ENCODE peak calls at places on chromosomes 12 and 14, in six cellular contexts. One of them, this sample, is unnamed.

GRCh38 chr14:83300454-83301064 is 1766.9 kb upstream of the SEL1L start:
- DNase-seq in astrocyte of the cerebellum: peak
- DNase-seq in ovary: no peak
- DNase-seq in spleen: no peak
- DNase-seq in astrocyte: peak
- DNase-seq in WTC11: no peak
- DNase-seq in this sample: no peak

GRCh38 chr14:60649815-60650381 is 621 bp upstream of the SIX1 start:
- DNase-seq in astrocyte: no peak
- DNase-seq in WTC11: peak
- DNase-seq in spleen: no peak
- DNase-seq in astrocyte of the cerebellum: no peak
- DNase-seq in ovary: no peak
- DNase-seq in this sample: no peak

GRCh38 chr14:54211562-54212308 is 185.1 kb upstream of the CDKN3 start:
- DNase-seq in astrocyte: peak
- DNase-seq in astrocyte of the cerebellum: peak
- DNase-seq in spleen: no peak
- DNase-seq in ovary: no peak
- DNase-seq in WTC11: no peak
- DNase-seq in this sample: no peak

GRCh38 chr12:28974890-28975289 is 174.2 kb upstream of the FAR2 start:
- DNase-seq in ovary: no peak
- DNase-seq in WTC11: no peak
- DNase-seq in astrocyte: no peak
- DNase-seq in astrocyte of the cerebellum: no peak
- DNase-seq in spleen: no peak
- DNase-seq in this sample: no peak

GRCh38 chr12:47527816-47528215 is 178.0 kb downstream of the RPAP3 start:
- DNase-seq in astrocyte of the cerebellum: no peak
- DNase-seq in ovary: no peak
- DNase-seq in astrocyte: peak
- DNase-seq in spleen: no peak
- DNase-seq in WTC11: no peak
- DNase-seq in this sample: no peak

GRCh38 chr12:124727244-124727673 is 136.4 kb downstream of the SCARB1 start:
- DNase-seq in ovary: no peak
- DNase-seq in WTC11: no peak
- DNase-seq in astrocyte: peak
- DNase-seq in astrocyte of the cerebellum: no peak
- DNase-seq in spleen: peak
- DNase-seq in this sample: no peak

GRCh38 chr12:59429766-59430165 is 166.1 kb upstream of the SLC16A7 start:
- DNase-seq in ovary: no peak
- DNase-seq in spleen: no peak
- DNase-seq in WTC11: no peak
- DNase-seq in astrocyte of the cerebellum: no peak
- DNase-seq in astrocyte: peak
- DNase-seq in this sample: no peak

GRCh38 chr12:56775638-56776037 is 12.5 kb downstream of the HSD17B6 start:
- DNase-seq in astrocyte of the cerebellum: no peak
- DNase-seq in ovary: no peak
- DNase-seq in WTC11: no peak
- DNase-seq in astrocyte: no peak
- DNase-seq in spleen: no peak
- DNase-seq in this sample: no peak

GRCh38 chr14:57987596-57988300 is 121.9 kb upstream of the SLC35F4 start:
- DNase-seq in spleen: no peak
- DNase-seq in WTC11: peak
- DNase-seq in astrocyte of the cerebellum: no peak
- DNase-seq in astrocyte: no peak
- DNase-seq in ovary: no peak
- DNase-seq in this sample: no peak

GRCh38 chr14:37078131-37078530 is 94.3 kb downstream of the SLC25A21 start:
- DNase-seq in astrocyte of the cerebellum: peak
- DNase-seq in WTC11: no peak
- DNase-seq in astrocyte: peak
- DNase-seq in spleen: no peak
- DNase-seq in ovary: no peak
- DNase-seq in this sample: no peak

GRCh38 chr12:65649126-65649525 is 175.2 kb upstream of the HMGA2 start:
- DNase-seq in astrocyte of the cerebellum: peak
- DNase-seq in astrocyte: peak
- DNase-seq in ovary: no peak
- DNase-seq in WTC11: no peak
- DNase-seq in spleen: no peak
- DNase-seq in this sample: no peak

GRCh38 chr14:22052795-22053194 is 379.2 kb upstream of the OR4E1 start:
- DNase-seq in ovary: no peak
- DNase-seq in astrocyte: no peak
- DNase-seq in astrocyte of the cerebellum: no peak
- DNase-seq in spleen: no peak
- DNase-seq in WTC11: no peak
- DNase-seq in this sample: no peak

GRCh38 chr12:91965781-91966180 is 179.9 kb downstream of the BTG1 start:
- DNase-seq in astrocyte: no peak
- DNase-seq in spleen: no peak
- DNase-seq in WTC11: no peak
- DNase-seq in astrocyte of the cerebellum: no peak
- DNase-seq in ovary: no peak
- DNase-seq in this sample: no peak

GRCh38 chr12:41055875-41056577 is 132.1 kb upstream of the PDZRN4 start:
- DNase-seq in WTC11: no peak
- DNase-seq in astrocyte: peak
- DNase-seq in ovary: no peak
- DNase-seq in spleen: no peak
- DNase-seq in astrocyte of the cerebellum: peak
- DNase-seq in this sample: no peak

GRCh38 chr14:35034440-35034833 is 11.6 kb upstream of the FAM177A1 start:
- DNase-seq in WTC11: no peak
- DNase-seq in astrocyte of the cerebellum: no peak
- DNase-seq in astrocyte: no peak
- DNase-seq in ovary: no peak
- DNase-seq in spleen: no peak
- DNase-seq in this sample: no peak

GRCh38 chr12:64687816-64688599 is 71.2 kb downstream of the GNS start:
- DNase-seq in spleen: no peak
- DNase-seq in WTC11: no peak
- DNase-seq in astrocyte: peak
- DNase-seq in astrocyte of the cerebellum: no peak
- DNase-seq in ovary: no peak
- DNase-seq in this sample: no peak

GRCh38 chr12:69105101-69105613 is 134.2 kb upstream of the CPSF6 start:
- DNase-seq in ovary: no peak
- DNase-seq in WTC11: no peak
- DNase-seq in astrocyte: no peak
- DNase-seq in spleen: no peak
- DNase-seq in astrocyte of the cerebellum: no peak
- DNase-seq in this sample: no peak

GRCh38 chr14:92532490-92533163 is 19.0 kb downstream of the RIN3 start:
- DNase-seq in ovary: no peak
- DNase-seq in spleen: peak
- DNase-seq in WTC11: no peak
- DNase-seq in astrocyte of the cerebellum: no peak
- DNase-seq in astrocyte: no peak
- DNase-seq in this sample: no peak

GRCh38 chr14:92937229-92937937 is 14.4 kb downstream of the CHGA start:
- DNase-seq in astrocyte of the cerebellum: no peak
- DNase-seq in spleen: no peak
- DNase-seq in astrocyte: no peak
- DNase-seq in ovary: no peak
- DNase-seq in WTC11: no peak
- DNase-seq in this sample: no peak

GRCh38 chr12:100553851-100554404 is 19.6 kb upstream of the GAS2L3 start:
- DNase-seq in WTC11: no peak
- DNase-seq in spleen: no peak
- DNase-seq in astrocyte of the cerebellum: no peak
- DNase-seq in ovary: peak
- DNase-seq in astrocyte: no peak
- DNase-seq in this sample: no peak

GRCh38 chr14:73785834-73786631 is 65.6 kb upstream of the PTGR2 start:
- DNase-seq in astrocyte of the cerebellum: peak
- DNase-seq in spleen: peak
- DNase-seq in astrocyte: peak
- DNase-seq in WTC11: peak
- DNase-seq in ovary: peak
- DNase-seq in this sample: no peak
- TF ChIP-seq CTCF in astrocyte of the cerebellum: peak
- TF ChIP-seq CTCF in spleen: peak
- TF ChIP-seq CTCF in astrocyte: no peak
- TF ChIP-seq CTCF in WTC11: no peak
- TF ChIP-seq CTCF in ovary: peak
- TF ChIP-seq CTCF in this sample: peak

GRCh38 chr14:24438198-24439095 is 4.1 kb downstream of the SDR39U1 start:
- DNase-seq in WTC11: no peak
- DNase-seq in astrocyte: no peak
- DNase-seq in astrocyte of the cerebellum: no peak
- DNase-seq in ovary: no peak
- DNase-seq in spleen: no peak
- DNase-seq in this sample: no peak

GRCh38 chr14:24436355-24437019 is 6.1 kb downstream of the SDR39U1 start:
- DNase-seq in astrocyte: peak
- DNase-seq in WTC11: no peak
- DNase-seq in spleen: no peak
- DNase-seq in astrocyte of the cerebellum: peak
- DNase-seq in ovary: peak
- DNase-seq in this sample: no peak

GRCh38 chr14:24435998-24436354 is 6.2 kb downstream of the KHNYN start:
- DNase-seq in astrocyte of the cerebellum: no peak
- DNase-seq in astrocyte: no peak
- DNase-seq in spleen: no peak
- DNase-seq in WTC11: no peak
- DNase-seq in ovary: no peak
- DNase-seq in this sample: no peak

GRCh38 chr14:24437736-24438067 is 4.9 kb downstream of the SDR39U1 start:
- DNase-seq in astrocyte: no peak
- DNase-seq in astrocyte of the cerebellum: no peak
- DNase-seq in ovary: no peak
- DNase-seq in spleen: no peak
- DNase-seq in WTC11: no peak
- DNase-seq in this sample: no peak

DNA sequence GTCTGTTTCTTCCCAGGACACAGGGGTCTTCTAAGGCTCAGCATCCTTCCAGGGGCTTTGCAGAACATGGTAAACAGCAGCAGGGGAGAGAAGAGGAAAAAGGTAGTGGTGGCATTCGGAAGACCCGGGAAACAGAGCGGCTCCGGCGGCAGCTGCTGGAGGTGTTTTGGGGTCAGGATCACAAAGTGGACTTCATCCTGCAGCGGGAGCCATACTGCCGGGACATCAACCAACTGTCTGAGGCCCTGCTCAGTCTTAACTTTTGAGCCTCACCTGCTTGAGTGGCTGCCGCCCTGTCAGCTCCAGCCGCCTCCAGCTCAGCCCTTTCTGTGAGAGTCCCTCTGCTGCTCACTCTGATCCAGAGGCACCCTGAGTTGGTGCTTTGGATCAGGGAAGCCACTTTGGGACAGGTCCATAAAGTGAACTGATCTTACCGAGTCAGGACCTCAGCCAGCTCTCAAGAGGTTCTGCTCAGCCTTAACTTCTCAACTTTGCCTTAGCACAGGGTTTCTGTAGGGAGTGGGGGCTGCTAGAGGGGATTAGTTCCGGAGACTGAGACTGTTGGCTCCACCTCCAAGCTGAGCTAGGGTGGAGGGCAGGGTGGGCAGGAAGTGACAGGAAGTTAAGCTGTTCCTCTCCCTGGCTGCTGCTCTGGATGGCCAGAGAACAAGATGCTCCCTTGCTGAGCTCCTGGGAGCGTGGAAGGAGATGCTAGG is 5.4 kb downstream of the SDR39U1 start:
- DNase-seq in ovary: no peak
- DNase-seq in astrocyte: no peak
- DNase-seq in spleen: no peak
- DNase-seq in WTC11: no peak
- DNase-seq in astrocyte of the cerebellum: no peak
- DNase-seq in this sample: no peak
- TF ChIP-seq CTCF in ovary: no peak
- TF ChIP-seq CTCF in astrocyte: no peak
- TF ChIP-seq CTCF in spleen: no peak
- TF ChIP-seq CTCF in WTC11: peak
- TF ChIP-seq CTCF in astrocyte of the cerebellum: no peak
- TF ChIP-seq CTCF in this sample: peak

GRCh38 chr12:1444142-1444516 is 150.3 kb downstream of the FBXL14 start:
- DNase-seq in spleen: no peak
- DNase-seq in astrocyte of the cerebellum: no peak
- DNase-seq in WTC11: no peak
- DNase-seq in ovary: no peak
- DNase-seq in astrocyte: no peak
- DNase-seq in this sample: no peak

GRCh38 chr12:1443421-1444141 is 150.8 kb downstream of the FBXL14 start:
- DNase-seq in astrocyte of the cerebellum: peak
- DNase-seq in WTC11: no peak
- DNase-seq in astrocyte: peak
- DNase-seq in ovary: no peak
- DNase-seq in spleen: no peak
- DNase-seq in this sample: no peak

GRCh38 chr12:1448321-1448720 is 146.1 kb downstream of the FBXL14 start:
- DNase-seq in spleen: no peak
- DNase-seq in ovary: no peak
- DNase-seq in WTC11: no peak
- DNase-seq in astrocyte: no peak
- DNase-seq in astrocyte of the cerebellum: no peak
- DNase-seq in this sample: no peak

DNA sequence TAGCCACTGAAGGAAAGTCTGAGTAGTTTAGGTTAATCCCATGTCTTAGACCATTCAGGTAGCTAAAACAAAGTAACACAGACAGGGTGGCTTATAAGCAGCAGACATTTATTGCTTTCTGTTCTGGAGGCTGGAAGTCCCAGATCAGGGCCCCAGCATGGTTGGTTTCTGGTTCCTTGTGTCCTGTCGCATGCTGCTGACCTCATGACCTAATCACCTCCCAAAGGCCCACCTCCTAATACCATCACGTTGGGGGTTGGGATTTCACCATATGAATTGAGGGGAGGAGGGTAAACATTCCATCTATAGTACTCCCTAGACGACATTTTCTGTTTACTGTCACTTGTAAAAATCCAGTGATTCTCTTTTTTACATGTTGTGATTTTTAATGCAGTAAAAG is 148.6 kb downstream of the FBXL14 start:
- DNase-seq in ovary: no peak
- DNase-seq in spleen: no peak
- DNase-seq in astrocyte: no peak
- DNase-seq in WTC11: no peak
- DNase-seq in astrocyte of the cerebellum: no peak
- DNase-seq in this sample: no peak
- TF ChIP-seq CTCF in ovary: no peak
- TF ChIP-seq CTCF in spleen: no peak
- TF ChIP-seq CTCF in astrocyte: no peak
- TF ChIP-seq CTCF in WTC11: no peak
- TF ChIP-seq CTCF in astrocyte of the cerebellum: no peak
- TF ChIP-seq CTCF in this sample: no peak

GRCh38 chr14:43005807-43006206 is 1399.1 kb downstream of the LRFN5 start:
- DNase-seq in ovary: no peak
- DNase-seq in WTC11: no peak
- DNase-seq in astrocyte: no peak
- DNase-seq in astrocyte of the cerebellum: no peak
- DNase-seq in spleen: no peak
- DNase-seq in this sample: no peak
- TF ChIP-seq CTCF in ovary: no peak
- TF ChIP-seq CTCF in WTC11: no peak
- TF ChIP-seq CTCF in astrocyte: no peak
- TF ChIP-seq CTCF in astrocyte of the cerebellum: peak
- TF ChIP-seq CTCF in spleen: no peak
- TF ChIP-seq CTCF in this sample: peak

This sample was measured in chondrocyte.